ENCODE peak calls at places on chromosomes 1 and 21, in eight cellular contexts. B is heart left ventricle, S is GM12878, I is spleen, E is breast epithelium, A is HCT116, Y is tibial nerve, J is A549. X is an unnamed sample.

GRCh38 chr1:70487471-70487840 is 76.4 kb downstream of the CTH start:
- DNase-seq in B (no peak), S (no peak), I (peak), E (no peak), A (no peak), Y (no peak), J (no peak), X (no peak)

GRCh38 chr21:37208056-37208705 is 59.0 kb downstream of the VPS26C start:
- DNase-seq in B (peak), S (peak), I (peak), E (peak), A (no peak), Y (peak), J (no peak), X (no peak)

GRCh38 chr1:59123081-59123675 is 173.7 kb upstream of the FGGY start:
- DNase-seq in B (no peak), S (no peak), I (no peak), E (no peak), A (no peak), Y (no peak), J (no peak), X (no peak)

GRCh38 chr1:183155939-183156338 is 30.1 kb upstream of the LAMC2 start:
- DNase-seq in B (no peak), S (no peak), I (no peak), E (no peak), A (no peak), Y (no peak), J (no peak), X (no peak)

GRCh38 chr1:207300970-207301369 is 20.5 kb upstream of the CD55 start:
- DNase-seq in B (no peak), S (no peak), I (no peak), E (no peak), A (no peak), Y (no peak), J (no peak), X (no peak)

GRCh38 chr1:113980120-113980519 is 846 bp downstream of the OLFML3 start:
- DNase-seq in B (peak), S (no peak), I (peak), E (no peak), A (no peak), Y (peak), J (no peak), X (no peak)

GRCh38 chr1:207006914-207007313 is 25.6 kb downstream of the C1orf116 start:
- DNase-seq in B (no peak), S (no peak), I (no peak), E (no peak), A (no peak), Y (no peak), J (no peak), X (no peak)

GRCh38 chr1:92446990-92447681 is 39.6 kb downstream of the GFI1 start:
- DNase-seq in B (no peak), S (no peak), I (no peak), E (no peak), A (no peak), Y (no peak), J (no peak), X (no peak)

GRCh38 chr1:117512728-117513321 is 93.0 kb upstream of the TENT5C start:
- DNase-seq in B (no peak), S (no peak), I (no peak), E (no peak), A (no peak), Y (no peak), J (peak), X (no peak)

GRCh38 chr1:67336157-67336556 is 28.5 kb downstream of the IL12RB2 start:
- DNase-seq in B (no peak), S (no peak), I (no peak), E (no peak), A (no peak), Y (no peak), J (no peak), X (no peak)

GRCh38 chr1:3713840-3714239 is 38.4 kb upstream of the CCDC27 start:
- DNase-seq in B (no peak), S (no peak), I (no peak), E (no peak), A (no peak), Y (no peak), J (no peak), X (no peak)

GRCh38 chr1:84996846-84997666 is at the start of gene MCOLN2:
- DNase-seq in B (peak), S (no peak), I (peak), E (no peak), A (no peak), Y (no peak), J (peak), X (no peak)

GRCh38 chr1:39990428-39990827 is 35.5 kb downstream of the MFSD2A start:
- DNase-seq in B (no peak), S (no peak), I (no peak), E (no peak), A (no peak), Y (no peak), J (no peak), X (no peak)

GRCh38 chr1:8660455-8660854 is 157.0 kb downstream of the RERE start:
- DNase-seq in B (peak), S (no peak), I (no peak), E (no peak), A (no peak), Y (peak), J (no peak), X (no peak)

GRCh38 chr1:67616394-67616985 is 68.5 kb upstream of the GADD45A start:
- DNase-seq in B (no peak), S (no peak), I (no peak), E (no peak), A (no peak), Y (no peak), J (no peak), X (no peak)

GRCh38 chr1:170663011-170663410 is 920 bp upstream of the PRRX1 start:
- DNase-seq in B (no peak), S (no peak), I (no peak), E (no peak), A (no peak), Y (no peak), J (no peak), X (no peak)

GRCh38 chr21:42750737-42751530 is 97.5 kb downstream of the PDE9A start:
- DNase-seq in B (no peak), S (no peak), I (peak), E (no peak), A (no peak), Y (no peak), J (no peak), X (no peak)

GRCh38 chr21:38925923-38926322 is 120.2 kb downstream of the ETS2 start:
- DNase-seq in B (peak), S (no peak), I (no peak), E (peak), A (no peak), Y (no peak), J (no peak), X (no peak)

GRCh38 chr21:32562426-32562825 is 22.9 kb downstream of the TCP10L start:
- DNase-seq in B (peak), S (no peak), I (no peak), E (no peak), A (no peak), Y (no peak), J (no peak), X (no peak)

GRCh38 chr1:92484472-92485373 is 2.0 kb downstream of the GFI1 start:
- DNase-seq in B (peak), S (no peak), I (peak), E (no peak), A (no peak), Y (no peak), J (peak), X (no peak)

GRCh38 chr1:173118404-173118803 is 67.7 kb upstream of the TNFSF18 start:
- DNase-seq in B (no peak), S (no peak), I (no peak), E (no peak), A (no peak), Y (no peak), J (no peak), X (no peak)

GRCh38 chr1:108049083-108049819 is 84.3 kb upstream of the VAV3 start:
- DNase-seq in B (peak), S (no peak), I (peak), E (no peak), A (no peak), Y (no peak), J (peak), X (no peak)

GRCh38 chr1:218779341-218779831 is 394.3 kb upstream of the LYPLAL1 start:
- DNase-seq in B (no peak), S (no peak), I (no peak), E (no peak), A (no peak), Y (no peak), J (no peak), X (no peak)

GRCh38 chr21:45913416-45913765 is 68.2 kb upstream of the COL6A1 start:
- DNase-seq in B (no peak), S (no peak), I (no peak), E (no peak), A (no peak), Y (no peak), J (no peak), X (no peak)

GRCh38 chr1:2195785-2196184 is 1.2 kb upstream of the FAAP20 start:
- DNase-seq in B (no peak), S (no peak), I (peak), E (no peak), A (no peak), Y (no peak), J (no peak), X (no peak)

GRCh38 chr1:2194319-2194897 is at the start of gene FAAP20:
- DNase-seq in B (peak), S (no peak), I (no peak), E (no peak), A (peak), Y (no peak), J (peak), X (no peak)

GRCh38 chr1:2196901-2197638 is 2.5 kb upstream of the FAAP20 start:
- DNase-seq in B (no peak), S (no peak), I (peak), E (no peak), A (no peak), Y (no peak), J (no peak), X (no peak)

GRCh38 chr1:2193514-2194251 is 889 bp downstream of the FAAP20 start:
- DNase-seq in B (no peak), S (no peak), I (peak), E (no peak), A (no peak), Y (no peak), J (no peak), X (no peak)

GRCh38 chr1:2194898-2195673 is 514 bp upstream of the FAAP20 start:
- DNase-seq in B (peak), S (peak), I (peak), E (peak), A (peak), Y (peak), J (peak), X (peak)
- TF ChIP-seq POLR2A in B (peak), S (peak), I (no peak), E (no peak), A (no peak), Y (no peak), J (peak), X (no peak)

GRCh38 chr1:153991806-153992205 is 1.2 kb downstream of the RPS27 start:
- DNase-seq in B (no peak), S (no peak), I (no peak), E (no peak), A (no peak), Y (no peak), J (no peak), X (no peak)

GRCh38 chr1:153991151-153991472 is 550 bp downstream of the RPS27 start:
- DNase-seq in B (no peak), S (no peak), I (no peak), E (no peak), A (no peak), Y (no peak), J (no peak), X (no peak)

GRCh38 chr1:153987621-153988020 is 1.5 kb upstream of the RAB13 start:
- DNase-seq in B (no peak), S (no peak), I (no peak), E (no peak), A (no peak), Y (no peak), J (no peak), X (no peak)

GRCh38 chr1:153985984-153986761 is at the start of gene RAB13:
- DNase-seq in B (peak), S (no peak), I (peak), E (peak), A (peak), Y (peak), J (peak), X (no peak)

GRCh38 chr1:153990468-153991150 is at the start of gene RPS27:
- DNase-seq in B (peak), S (peak), I (peak), E (peak), A (peak), Y (peak), J (peak), X (peak)
- TF ChIP-seq POLR2A in B (peak), S (peak), I (peak), E (peak), A (peak), Y (peak), J (peak), X (peak)

DNA sequence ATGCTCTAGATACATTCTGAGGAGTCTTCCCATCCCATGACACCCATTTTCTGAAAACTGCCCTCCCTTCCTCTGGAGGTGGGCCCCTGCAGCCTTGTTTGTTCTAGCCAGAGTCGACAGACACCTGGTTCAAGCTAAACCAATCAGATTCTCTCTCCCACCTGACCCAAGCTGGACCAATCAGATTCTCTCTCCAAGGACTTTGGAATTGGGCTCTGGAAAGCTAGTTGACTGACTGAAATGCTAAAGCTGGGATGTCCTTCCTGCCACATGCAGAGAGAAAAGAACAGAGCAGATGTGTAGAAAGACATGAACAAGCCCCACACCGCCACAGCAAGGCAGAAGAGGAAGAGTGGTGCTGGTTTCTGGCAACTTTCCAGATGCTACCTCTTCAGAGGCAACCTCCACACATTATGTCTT is 24.6 kb downstream of the ASAP3 start:
- DNase-seq in B (no peak), S (no peak), I (no peak), E (no peak), A (no peak), Y (no peak), J (no peak), X (no peak)
- TF ChIP-seq POLR2A in B (no peak), S (no peak), I (no peak), E (no peak), A (no peak), Y (no peak), J (no peak), X (no peak)

DNA sequence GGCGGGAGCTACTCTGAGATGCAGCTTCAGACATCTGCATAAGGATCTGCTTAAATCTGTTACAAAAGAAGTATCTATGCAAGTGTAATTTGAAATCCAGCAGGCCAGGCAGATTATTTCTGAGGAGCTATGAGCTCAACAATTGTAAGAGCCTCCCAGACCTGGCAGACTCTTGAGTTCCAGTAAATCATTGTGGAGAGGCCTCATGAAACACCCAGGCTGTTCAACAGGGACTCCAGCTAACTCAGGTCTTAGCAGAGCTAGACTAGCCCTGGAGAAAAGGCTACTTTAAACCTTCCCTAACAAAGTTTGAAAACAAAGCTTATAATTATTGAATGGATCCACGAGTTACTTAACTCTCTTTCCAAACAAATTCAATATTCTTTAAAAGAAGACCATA is 647.4 kb upstream of the CHRM3 start:
- DNase-seq in B (no peak), S (no peak), I (no peak), E (no peak), A (no peak), Y (no peak), J (no peak), X (no peak)
- TF ChIP-seq POLR2A in B (no peak), S (no peak), I (no peak), E (no peak), A (no peak), Y (no peak), J (no peak), X (no peak)

GRCh38 chr21:25564349-25564948 is 42.8 kb downstream of the MRPL39 start:
- DNase-seq in B (no peak), S (no peak), I (no peak), E (no peak), A (no peak), Y (no peak), J (no peak), X (no peak)
- TF ChIP-seq POLR2A in B (no peak), S (peak), I (no peak), E (no peak), A (no peak), Y (no peak), J (no peak), X (no peak)

GRCh38 chr1:36150296-36151132 is 1.2 kb upstream of the TRAPPC3 start:
- DNase-seq in B (peak), S (no peak), I (peak), E (peak), A (peak), Y (peak), J (peak), X (peak)

GRCh38 chr1:36151133-36151844 is 2.0 kb upstream of the TRAPPC3 start:
- DNase-seq in B (no peak), S (no peak), I (no peak), E (no peak), A (no peak), Y (no peak), J (no peak), X (no peak)

GRCh38 chr1:36148821-36149236 is 457 bp downstream of the TRAPPC3 start:
- DNase-seq in B (no peak), S (no peak), I (no peak), E (no peak), A (no peak), Y (no peak), J (no peak), X (no peak)

GRCh38 chr1:36149973-36150295 is 648 bp upstream of the TRAPPC3 start:
- DNase-seq in B (no peak), S (no peak), I (no peak), E (no peak), A (no peak), Y (no peak), J (no peak), X (no peak)

DNA sequence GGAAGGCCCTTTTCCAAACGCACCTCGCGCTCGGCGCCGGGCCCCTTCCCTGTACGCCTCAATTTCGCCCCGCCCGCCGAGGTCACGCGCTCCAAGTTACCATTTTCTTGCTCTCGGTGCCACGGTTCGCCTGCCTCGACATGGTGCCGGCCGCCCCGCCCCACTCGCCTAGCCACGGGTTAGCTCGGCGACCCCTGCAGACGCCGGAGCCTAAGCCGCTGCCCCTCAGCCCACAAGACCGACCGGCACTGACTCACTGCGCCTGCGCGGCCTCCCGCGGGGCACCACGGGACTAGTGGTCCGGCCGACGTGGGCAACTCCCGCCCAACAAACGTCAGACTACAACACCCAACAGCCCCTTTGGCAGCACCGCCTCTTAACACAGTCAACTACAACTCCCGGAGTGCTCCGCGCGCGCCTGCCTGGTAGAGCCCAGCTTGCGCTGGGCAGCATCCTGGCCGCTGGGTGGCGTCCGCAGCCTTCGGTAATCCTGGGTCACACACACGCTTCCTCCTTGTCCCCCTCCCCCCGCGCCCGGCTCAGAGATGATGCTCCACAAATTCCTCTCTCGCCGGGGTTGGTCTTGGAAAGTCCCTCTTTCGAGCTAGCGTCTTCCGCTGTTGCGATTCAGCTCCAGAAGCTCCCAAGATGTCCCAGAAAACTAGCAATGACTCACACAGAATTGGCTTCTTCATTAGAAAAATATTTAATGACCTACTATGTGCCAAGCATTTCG is at the start of gene TRAPPC3:
- DNase-seq in B (peak), S (peak), I (peak), E (peak), A (peak), Y (peak), J (peak), X (peak)
- TF ChIP-seq POLR2A in B (peak), S (peak), I (peak), E (peak), A (peak), Y (peak), J (peak), X (peak)